ENCODE peak calls at places on chromosome 19, in six cellular contexts. I is lung, K is coronary artery, V is GM23338, B is ascending aorta, J is fibroblast of lung. F is an unnamed sample.

GRCh38 chr19:36215276-36216171 is 618 bp downstream of the ZNF146 start:
- DNase-seq in V (peak), I (no peak), K (no peak), J (peak), B (no peak), F (no peak)

GRCh38 chr19:5547881-5548280 is 19.9 kb downstream of the TINCR start:
- DNase-seq in I (no peak), J (no peak), K (no peak), V (peak), B (no peak), F (no peak)

GRCh38 chr19:43624933-43625332 is 5.5 kb upstream of the ZNF428 start:
- DNase-seq in I (peak), V (peak), K (no peak), J (no peak), B (peak), F (peak)

GRCh38 chr19:35216833-35217707 is 11.5 kb downstream of the FAM187B start:
- DNase-seq in J (no peak), K (peak), V (peak), I (no peak), B (no peak), F (peak)

GRCh38 chr19:39833160-39833463 is 850 bp downstream of the DYRK1B start:
- DNase-seq in V (no peak), K (no peak), B (no peak), J (no peak), I (no peak), F (no peak)

GRCh38 chr19:17159466-17160393 is 55.4 kb upstream of the USE1 start:
- DNase-seq in I (no peak), J (no peak), V (peak), B (no peak), K (no peak), F (no peak)

GRCh38 chr19:57171551-57172081 is 4.3 kb upstream of the DUXA start:
- DNase-seq in K (peak), J (peak), V (peak), B (peak), I (no peak), F (peak)

GRCh38 chr19:292951-293350 is 1.7 kb upstream of the PLPP2 start:
- DNase-seq in J (no peak), K (no peak), I (no peak), V (no peak), B (no peak), F (no peak)

GRCh38 chr19:56712609-56713008 is 41.1 kb upstream of the ZNF835 start:
- DNase-seq in J (no peak), I (no peak), K (no peak), V (no peak), B (no peak), F (no peak)

GRCh38 chr19:2171349-2172145 is 7.8 kb downstream of the DOT1L start:
- DNase-seq in B (no peak), J (peak), K (no peak), V (peak), I (no peak), F (no peak)

GRCh38 chr19:28785961-28786360 is 427.0 kb downstream of the UQCRFS1 start:
- DNase-seq in I (no peak), J (no peak), B (no peak), K (no peak), V (peak), F (no peak)

GRCh38 chr19:40396886-40397567 is 7.0 kb upstream of the HIPK4 start:
- DNase-seq in K (no peak), B (no peak), J (no peak), I (no peak), V (no peak), F (no peak)

GRCh38 chr19:3162418-3163229 is 15.9 kb upstream of the S1PR4 start:
- DNase-seq in I (no peak), V (peak), J (no peak), K (no peak), B (no peak), F (no peak)

GRCh38 chr19:16575282-16575681 is 3.1 kb upstream of the SLC35E1 start:
- DNase-seq in V (no peak), I (no peak), J (no peak), K (no peak), B (no peak), F (no peak)

GRCh38 chr19:15562861-15563260 is 52.2 kb upstream of the CYP4F8 start:
- DNase-seq in B (no peak), I (no peak), J (no peak), V (no peak), K (no peak), F (no peak)

GRCh38 chr19:55410168-55410567 is 2.6 kb upstream of the UBE2S start:
- DNase-seq in K (no peak), B (no peak), V (no peak), J (no peak), I (no peak), F (no peak)

GRCh38 chr19:36508325-36508724 is 19.0 kb upstream of the ZNF566 start:
- DNase-seq in V (no peak), B (no peak), K (no peak), J (no peak), I (no peak), F (no peak)

GRCh38 chr19:18940791-18941627 is at the start of gene HOMER3:
- DNase-seq in K (peak), J (peak), V (peak), B (peak), I (peak), F (peak)

GRCh38 chr19:27833031-27833430 is 1379.9 kb downstream of the UQCRFS1 start:
- DNase-seq in V (no peak), I (no peak), K (no peak), J (no peak), B (no peak), F (no peak)

GRCh38 chr19:48624067-48624594 is 4.8 kb downstream of the SPHK2 start:
- DNase-seq in V (peak), J (peak), I (peak), K (peak), B (peak), F (peak)

GRCh38 chr19:53927745-53928144 is 18.7 kb downstream of the CACNG7 start:
- DNase-seq in V (peak), J (peak), I (no peak), K (no peak), B (no peak), F (no peak)

GRCh38 chr19:14782978-14783545 is 4.7 kb upstream of the ADGRE2 start:
- DNase-seq in K (no peak), V (no peak), I (no peak), B (no peak), J (no peak), F (no peak)

GRCh38 chr19:4861147-4861546 is 6.3 kb downstream of the PLIN3 start:
- DNase-seq in I (no peak), B (no peak), J (no peak), K (no peak), V (no peak), F (no peak)

GRCh38 chr19:35266149-35266903 is 2.4 kb upstream of the USF2 start:
- DNase-seq in J (no peak), K (peak), I (no peak), V (no peak), B (peak), F (no peak)

GRCh38 chr19:35232912-35233311 is 4.4 kb upstream of the FAM187B start:
- DNase-seq in I (no peak), B (no peak), K (no peak), V (no peak), J (no peak), F (no peak)

GRCh38 chr19:35671818-35672217 is 5.5 kb downstream of the UPK1A start:
- DNase-seq in V (no peak), K (no peak), I (no peak), B (no peak), J (no peak), F (no peak)

DNA sequence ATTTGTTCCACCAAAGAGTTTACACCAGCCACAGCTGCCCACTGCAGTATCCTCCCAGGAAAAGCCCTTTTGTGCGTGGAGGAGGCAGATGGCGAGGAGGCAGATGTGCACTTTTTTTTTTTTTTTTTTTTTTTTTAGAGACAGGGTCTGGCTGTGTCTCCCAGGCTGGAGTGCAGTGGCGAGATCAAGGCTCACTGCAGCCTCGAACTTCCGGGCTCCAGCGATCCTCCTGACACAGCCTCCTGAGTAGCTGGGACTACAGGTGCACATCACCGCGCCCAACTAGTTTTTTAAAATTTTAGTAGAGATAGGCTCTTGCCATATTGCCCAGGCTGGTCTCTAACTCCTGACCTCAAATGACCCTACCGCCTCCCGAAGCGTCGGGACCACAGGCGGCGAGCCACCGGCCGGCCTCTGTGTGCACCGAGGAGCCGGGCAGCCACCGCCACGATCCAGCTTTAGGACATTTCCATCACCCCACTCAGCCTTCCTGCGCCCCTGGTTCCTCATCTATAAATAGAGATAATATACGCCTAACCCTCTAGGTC is 563 bp upstream of the PDCD5 start:
- DNase-seq in B (peak), J (no peak), I (no peak), K (no peak), V (no peak), F (no peak)
- H3K27ac ChIP-seq in B (peak), J (no peak), I (no peak), K (no peak), V (no peak), F (no peak)

GRCh38 chr19:58372311-58373133 is 8.3 kb downstream of the ZNF837 start:
- DNase-seq in J (no peak), V (peak), K (no peak), B (no peak), I (peak), F (no peak)
- TF ChIP-seq CTCF in J (no peak), V (peak), K (no peak), B (no peak), I (no peak), F (no peak)

GRCh38 chr19:6773323-6773931 is 919 bp downstream of the VAV1 start:
- DNase-seq in K (no peak), B (peak), J (no peak), V (peak), I (peak), F (no peak)
- H3K27ac ChIP-seq in K (no peak), B (peak), J (no peak), V (no peak), I (peak), F (peak)

DNA sequence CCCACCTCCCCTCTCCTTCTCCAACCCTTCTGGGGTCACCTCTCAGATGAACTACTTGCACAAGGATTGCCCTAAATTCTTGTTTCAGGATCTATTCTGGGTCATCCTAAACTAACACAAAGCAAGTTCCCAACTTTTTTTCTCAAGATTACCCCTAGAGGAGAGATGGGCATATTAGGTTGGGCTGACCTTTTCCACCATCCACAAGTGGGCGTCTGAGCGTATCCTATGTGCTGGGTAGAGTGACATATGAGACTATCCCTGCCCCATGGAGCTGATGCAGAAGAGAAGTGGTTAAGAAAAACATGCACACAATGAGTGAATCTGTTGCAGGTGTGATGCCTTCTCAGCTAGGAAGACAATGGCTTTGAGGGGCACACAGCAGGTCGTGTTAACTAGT is 132.7 kb downstream of the CACNA1A start:
- DNase-seq in B (no peak), V (peak), J (no peak), I (no peak), K (no peak), F (no peak)
- TF ChIP-seq CTCF in B (no peak), V (peak), J (no peak), I (no peak), K (no peak), F (no peak)

DNA sequence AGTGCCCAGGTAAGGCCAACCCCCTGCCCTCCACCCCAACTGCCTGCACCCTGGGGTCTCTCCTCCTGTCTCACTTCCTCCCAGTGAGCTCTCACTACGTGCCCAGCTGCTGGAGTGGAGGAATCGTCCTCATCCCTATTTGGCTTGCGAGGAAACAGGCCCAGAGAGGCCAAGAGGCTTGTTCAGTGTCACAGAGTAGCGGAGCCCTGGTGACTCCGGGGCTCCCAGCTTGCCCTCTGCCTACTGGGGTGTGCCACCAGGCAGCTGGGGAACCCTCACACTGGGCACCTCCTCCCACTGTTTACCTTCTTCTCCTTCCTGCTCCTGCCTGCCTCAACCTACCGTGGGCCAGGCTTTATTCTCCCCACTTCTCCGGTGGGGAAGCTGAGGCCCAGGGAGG is 5.6 kb downstream of the TMED1 start:
- DNase-seq in J (no peak), B (no peak), I (no peak), V (no peak), K (no peak), F (no peak)
- H3K27ac ChIP-seq in J (no peak), B (no peak), I (no peak), V (no peak), K (no peak), F (no peak)

GRCh38 chr19:47539747-47540311 is 25.0 kb upstream of the NAPA start:
- DNase-seq in K (no peak), J (no peak), I (no peak), B (no peak), V (no peak), F (no peak)

GRCh38 chr19:47538812-47539211 is 23.9 kb upstream of the NAPA start:
- DNase-seq in K (no peak), J (no peak), I (no peak), V (no peak), B (no peak), F (no peak)

GRCh38 chr19:47542030-47542475 is 27.2 kb upstream of the NAPA start:
- DNase-seq in K (no peak), V (no peak), J (peak), I (no peak), B (no peak), F (no peak)

GRCh38 chr19:47541507-47541906 is 26.6 kb upstream of the NAPA start:
- DNase-seq in J (no peak), V (no peak), B (no peak), I (no peak), K (no peak), F (no peak)

DNA sequence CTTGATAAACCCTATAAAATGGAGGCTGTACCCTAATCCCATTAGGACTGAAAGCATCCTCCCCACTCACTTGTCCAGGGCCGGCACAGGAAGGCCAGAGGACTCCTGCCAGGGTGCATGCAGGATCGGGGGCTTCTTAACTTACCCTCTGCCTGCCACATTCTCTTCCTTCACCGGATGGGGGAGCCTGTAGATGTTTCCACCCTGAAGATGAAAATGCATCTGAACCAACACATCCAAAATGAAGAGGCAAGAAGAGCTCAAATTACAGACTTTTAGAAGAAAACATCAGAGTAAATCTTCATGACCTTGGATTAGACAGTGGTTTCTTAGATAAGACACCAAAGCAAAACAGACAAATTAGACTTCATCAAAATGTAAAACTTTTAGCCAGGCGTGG is 25.9 kb upstream of the NAPA start:
- DNase-seq in B (no peak), V (peak), K (no peak), J (peak), I (no peak), F (no peak)
- TF ChIP-seq CTCF in B (no peak), V (peak), K (no peak), J (peak), I (no peak), F (no peak)

DNA sequence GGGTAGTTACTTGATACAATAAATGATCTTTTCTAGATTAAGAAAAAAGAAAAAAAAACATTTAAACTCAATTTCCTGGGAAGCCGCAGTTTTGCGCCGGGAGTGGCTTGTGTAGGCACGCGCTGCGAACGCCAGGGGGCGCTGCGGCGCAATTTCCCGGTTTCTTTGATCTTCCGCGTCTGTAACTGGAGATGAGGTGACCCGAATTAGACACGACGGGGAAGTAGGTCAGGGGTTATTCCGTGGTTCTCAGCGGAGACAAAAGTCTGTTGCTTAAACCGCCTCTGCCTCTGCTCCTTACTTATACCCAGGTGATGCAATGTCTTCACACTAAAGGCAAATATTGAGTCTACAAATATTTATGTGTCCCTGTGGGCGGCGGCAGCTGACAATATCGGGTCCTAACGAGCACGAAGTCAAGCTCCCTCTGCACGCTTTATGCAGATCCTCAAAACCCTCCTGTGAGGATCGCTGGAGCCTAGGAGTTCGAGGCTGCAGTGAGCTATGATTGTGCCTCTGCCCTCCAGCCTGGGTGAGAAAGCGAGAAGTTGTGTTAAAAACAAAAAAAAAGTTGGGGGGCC is 15.2 kb downstream of the STXBP2 start:
- DNase-seq in J (peak), V (peak), K (peak), B (peak), I (peak), F (peak)
- H3K27ac ChIP-seq in J (no peak), V (no peak), K (no peak), B (no peak), I (peak), F (no peak)

GRCh38 chr19:7293795-7294570 is at the start of gene INSR:
- DNase-seq in K (peak), I (peak), V (peak), J (peak), B (peak), F (peak)

GRCh38 chr19:7292950-7293794 is 1.0 kb downstream of the INSR start:
- DNase-seq in V (peak), I (peak), K (peak), J (no peak), B (peak), F (no peak)

GRCh38 chr19:7295912-7296486 is 1.8 kb upstream of the INSR start:
- DNase-seq in B (no peak), V (no peak), K (no peak), J (no peak), I (no peak), F (no peak)

GRCh38 chr19:7292352-7292949 is 1.8 kb downstream of the INSR start:
- DNase-seq in I (no peak), B (no peak), K (no peak), J (no peak), V (peak), F (no peak)

DNA sequence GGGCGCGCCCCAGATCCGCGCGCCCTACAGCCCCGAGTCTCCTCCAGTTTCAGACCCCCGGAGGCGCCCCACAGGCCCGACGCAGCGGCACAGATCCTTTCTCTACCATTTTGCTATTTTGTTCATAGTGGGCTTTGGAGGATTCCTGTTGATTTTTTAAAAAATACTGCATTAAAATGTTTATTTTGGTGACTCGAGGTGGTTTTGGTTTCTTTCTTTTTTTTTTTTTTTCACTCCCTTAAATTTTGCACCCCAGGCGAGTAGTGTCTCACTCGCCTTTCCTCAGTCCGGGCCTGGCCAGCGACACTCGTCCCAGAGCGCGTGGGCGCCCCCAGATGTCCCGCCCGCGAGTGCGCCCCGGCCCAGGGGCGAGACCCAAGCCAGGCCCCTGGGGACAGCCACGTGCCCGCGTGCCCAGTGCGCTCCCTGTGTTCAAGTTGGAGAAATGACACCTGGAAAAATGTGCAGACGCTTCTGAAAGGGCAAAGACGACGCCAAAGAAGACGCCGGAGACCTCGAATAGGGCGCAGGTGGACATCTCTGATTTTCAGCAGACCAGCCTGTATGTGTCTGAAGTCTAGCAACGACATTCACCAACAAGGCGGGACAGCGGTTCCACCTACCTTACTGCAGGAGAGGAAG is 478 bp upstream of the INSR start:
- DNase-seq in V (peak), J (peak), B (peak), K (peak), I (peak), F (peak)
- TF ChIP-seq CTCF in V (peak), J (peak), B (peak), K (peak), I (peak), F (peak)